ENCODE peak calls at places on chromosomes 5 and 9, in four cellular contexts. S is brain microvascular endothelial cell, Y is K562, A is fibroblast of lung. E is an unnamed sample.

GRCh38 chr5:133773247-133774202 is 161.2 kb upstream of the FSTL4 start:
- DNase-seq in S (no peak), Y (no peak), A (no peak), E (no peak)

GRCh38 chr9:94026816-94027215 is 57.4 kb upstream of the PTPDC1 start:
- DNase-seq in S (no peak), Y (no peak), A (no peak), E (no peak)

GRCh38 chr5:179373101-179373934 is 28.1 kb upstream of the ADAMTS2 start:
- DNase-seq in S (no peak), Y (peak), A (no peak), E (no peak)

GRCh38 chr5:132422720-132423442 is 53.4 kb downstream of the SLC22A5 start:
- DNase-seq in S (peak), Y (peak), A (peak), E (peak)

GRCh38 chr5:140072812-140073211 is 29.7 kb upstream of the NRG2 start:
- DNase-seq in S (no peak), Y (no peak), A (no peak), E (no peak)

GRCh38 chr5:14063117-14063516 is 80.0 kb upstream of the TRIO start:
- DNase-seq in S (no peak), Y (no peak), A (peak), E (no peak)

GRCh38 chr5:130350131-130350530 is 445.9 kb downstream of the CHSY3 start:
- DNase-seq in S (no peak), Y (no peak), A (no peak), E (no peak)

GRCh38 chr5:52859619-52860018 is 71.9 kb downstream of the ITGA1 start:
- DNase-seq in S (peak), Y (no peak), A (peak), E (no peak)

GRCh38 chr5:148875205-148875875 is 48.9 kb downstream of the ADRB2 start:
- DNase-seq in S (peak), Y (no peak), A (peak), E (no peak)

GRCh38 chr9:19720374-19720773 is 68.5 kb downstream of the SLC24A2 start:
- DNase-seq in S (peak), Y (no peak), A (peak), E (no peak)

GRCh38 chr9:137582286-137582860 is 3.6 kb upstream of the DPH7 start:
- DNase-seq in S (no peak), Y (peak), A (peak), E (peak)

GRCh38 chr9:123287639-123288038 is 19.3 kb upstream of the STRBP start:
- DNase-seq in S (no peak), Y (no peak), A (no peak), E (no peak)

GRCh38 chr5:73954381-73954780 is 328.4 kb downstream of the ARHGEF28 start:
- DNase-seq in S (no peak), Y (no peak), A (no peak), E (no peak)

GRCh38 chr5:172837640-172838039 is 3.6 kb downstream of the ERGIC1 start:
- DNase-seq in S (no peak), Y (no peak), A (no peak), E (no peak)

GRCh38 chr5:111790295-111790694 is 33.3 kb upstream of the NREP start:
- DNase-seq in S (no peak), Y (no peak), A (no peak), E (no peak)

GRCh38 chr9:742914-743594 is 98.4 kb upstream of the DMRT1 start:
- DNase-seq in S (no peak), Y (no peak), A (no peak), E (no peak)

GRCh38 chr9:19409406-19410194 is 791 bp downstream of the ACER2 start:
- DNase-seq in S (no peak), Y (peak), A (peak), E (peak)

GRCh38 chr5:31066655-31067328 is 126.7 kb upstream of the CDH6 start:
- DNase-seq in S (peak), Y (no peak), A (no peak), E (no peak)

GRCh38 chr9:18245911-18246310 is 228.0 kb upstream of the ADAMTSL1 start:
- DNase-seq in S (no peak), Y (no peak), A (peak), E (no peak)

GRCh38 chr9:7137040-7137439 is 379.3 kb downstream of the KDM4C start:
- DNase-seq in S (no peak), Y (no peak), A (no peak), E (no peak)

GRCh38 chr9:16310288-16311145 is 560.0 kb downstream of the BNC2 start:
- DNase-seq in S (no peak), Y (no peak), A (no peak), E (no peak)

GRCh38 chr5:16570121-16570815 is 46.5 kb downstream of the RETREG1 start:
- DNase-seq in S (peak), Y (no peak), A (peak), E (no peak)

GRCh38 chr9:6944093-6944551 is 186.3 kb downstream of the KDM4C start:
- DNase-seq in S (peak), Y (no peak), A (peak), E (no peak)

GRCh38 chr9:70061776-70062175 is 18.1 kb downstream of the MAMDC2 start:
- DNase-seq in S (no peak), Y (no peak), A (peak), E (no peak)

GRCh38 chr5:36657563-36657995 is 51.2 kb downstream of the SLC1A3 start:
- DNase-seq in S (peak), Y (no peak), A (peak), E (no peak)

GRCh38 chr5:174491761-174492350 is 232.5 kb upstream of the MSX2 start:
- DNase-seq in S (no peak), Y (no peak), A (no peak), E (no peak)

GRCh38 chr9:79352322-79352721 is 219.4 kb upstream of the TLE4 start:
- DNase-seq in S (no peak), Y (no peak), A (no peak), E (no peak)

GRCh38 chr5:96050273-96050880 is 88.7 kb upstream of the ELL2 start:
- DNase-seq in S (no peak), Y (no peak), A (no peak), E (no peak)

GRCh38 chr9:137757139-137757538 is 120.4 kb upstream of the CACNA1B start:
- DNase-seq in S (no peak), Y (no peak), A (peak), E (no peak)

GRCh38 chr5:87190041-87190440 is 77.6 kb upstream of the RASA1 start:
- DNase-seq in S (no peak), Y (no peak), A (no peak), E (no peak)

GRCh38 chr5:38650540-38651275 is 94.3 kb upstream of the LIFR start:
- DNase-seq in S (peak), Y (no peak), A (peak), E (no peak)

GRCh38 chr9:71863652-71864051 is 47.3 kb downstream of the ABHD17B start:
- DNase-seq in S (no peak), Y (no peak), A (peak), E (no peak)

GRCh38 chr9:121556580-121556979 is 56.9 kb upstream of the GGTA1 start:
- DNase-seq in S (peak), Y (no peak), A (peak), E (no peak)

GRCh38 chr9:121559183-121559582 is 59.5 kb upstream of the GGTA1 start:
- DNase-seq in S (peak), Y (no peak), A (no peak), E (no peak)

GRCh38 chr9:121558423-121558950 is 58.8 kb upstream of the GGTA1 start:
- DNase-seq in S (no peak), Y (no peak), A (no peak), E (no peak)

GRCh38 chr9:121556082-121556481 is 56.4 kb upstream of the GGTA1 start:
- DNase-seq in S (no peak), Y (no peak), A (no peak), E (no peak)

DNA sequence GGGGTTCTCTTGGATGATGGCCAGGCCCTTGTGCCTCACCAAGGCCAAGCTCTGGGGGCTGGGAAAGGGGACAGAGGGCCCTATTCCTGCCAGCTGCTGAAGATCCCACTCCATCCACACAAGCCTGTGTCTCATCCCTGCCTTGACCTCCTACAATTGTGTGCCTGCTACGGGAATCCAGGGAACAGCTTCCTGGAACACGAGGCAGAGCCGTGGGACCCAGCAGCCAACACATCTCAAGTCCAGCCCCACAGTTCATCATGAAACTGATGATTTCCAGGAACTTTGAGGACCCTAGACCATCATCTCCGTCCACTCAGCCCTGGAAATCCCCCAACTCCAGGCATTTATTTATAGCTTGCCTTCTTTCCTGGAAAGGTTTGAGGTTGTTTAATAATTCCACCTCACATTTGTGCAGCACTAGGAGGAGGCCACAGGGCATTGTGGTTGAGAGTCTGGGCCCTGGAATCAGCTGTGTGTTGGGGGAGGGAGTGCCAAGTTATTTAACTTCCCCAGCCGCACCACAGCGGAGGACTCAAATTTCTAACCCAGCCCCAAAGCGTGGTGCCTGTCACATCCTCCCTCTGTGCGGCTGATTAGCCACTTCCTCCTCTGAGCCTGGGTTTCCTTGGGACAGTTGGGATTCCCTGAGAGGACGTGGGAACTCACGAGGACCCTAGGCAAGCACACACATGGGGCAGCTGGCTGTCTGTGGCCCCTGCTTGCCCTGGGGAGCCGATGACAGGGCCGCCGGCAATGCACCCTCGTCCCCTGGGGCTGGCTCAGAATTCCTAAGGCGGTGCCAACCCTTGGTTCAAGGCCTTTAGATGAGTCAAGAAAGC is 58.2 kb upstream of the GGTA1 start:
- DNase-seq in S (peak), Y (peak), A (peak), E (no peak)
- H3K4me3 ChIP-seq in S (no peak), Y (no peak), A (peak), E (no peak)

DNA sequence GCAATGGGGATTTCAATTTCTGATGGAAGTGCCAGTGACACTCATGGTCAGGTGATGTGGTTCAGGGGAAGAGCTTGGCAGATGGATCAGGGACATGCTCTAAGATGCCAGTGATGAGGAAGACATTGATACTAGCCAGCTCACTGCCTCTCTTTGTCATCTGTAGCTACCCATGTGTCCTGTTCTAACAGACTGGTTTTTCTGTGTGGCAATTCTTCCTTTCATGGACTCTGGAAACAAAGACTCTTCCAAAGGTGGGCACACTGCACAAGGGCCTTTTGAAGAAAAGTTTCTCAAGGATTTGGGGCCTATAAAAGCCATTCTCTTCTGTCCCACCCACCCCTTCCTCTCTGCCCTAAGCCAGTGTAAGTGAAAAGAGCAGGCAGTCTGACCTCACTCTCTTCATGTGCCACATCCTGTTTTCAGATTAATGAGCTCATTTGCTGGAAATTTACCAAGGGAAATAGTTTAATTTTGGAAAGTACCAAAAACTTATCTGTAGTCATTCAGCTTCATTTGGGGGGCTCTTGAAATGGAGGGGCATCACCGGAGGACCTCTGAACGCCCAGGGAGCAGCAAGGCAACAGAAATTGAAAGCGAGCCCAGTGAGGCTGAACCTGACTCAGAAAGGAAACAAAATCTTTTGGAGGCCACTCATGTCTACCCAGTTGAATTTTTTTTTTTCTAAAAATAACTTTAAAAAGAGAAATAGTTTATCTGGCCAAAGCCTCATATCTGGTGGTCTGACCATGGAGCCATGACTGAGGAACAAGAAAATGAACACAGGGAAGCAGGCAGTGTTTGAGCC is 4.9 kb upstream of the TRAF1 start:
- DNase-seq in S (no peak), Y (no peak), A (peak), E (no peak)
- TF ChIP-seq CTCF in S (no peak), Y (no peak), A (no peak), E (no peak)

GRCh38 chr5:152608514-152608913 is 203.4 kb upstream of the NMUR2 start:
- DNase-seq in S (no peak), Y (no peak), A (no peak), E (no peak)
- H3K4me3 ChIP-seq in S (no peak), Y (no peak), A (no peak), E (no peak)

GRCh38 chr9:77841739-77842386 is 189.7 kb downstream of the GNAQ start:
- DNase-seq in S (no peak), Y (no peak), A (no peak), E (no peak)
- TF ChIP-seq CTCF in S (peak), Y (peak), A (peak), E (no peak)

GRCh38 chr5:159777049-159777448 is 139.2 kb upstream of the ADRA1B start:
- DNase-seq in S (no peak), Y (no peak), A (no peak), E (no peak)

GRCh38 chr5:159775890-159776289 is 140.4 kb upstream of the ADRA1B start:
- DNase-seq in S (no peak), Y (no peak), A (no peak), E (no peak)

GRCh38 chr5:159772698-159773061 is 143.6 kb upstream of the ADRA1B start:
- DNase-seq in S (no peak), Y (no peak), A (no peak), E (no peak)

GRCh38 chr5:159774476-159775031 is 141.7 kb upstream of the ADRA1B start:
- DNase-seq in S (no peak), Y (no peak), A (no peak), E (no peak)

DNA sequence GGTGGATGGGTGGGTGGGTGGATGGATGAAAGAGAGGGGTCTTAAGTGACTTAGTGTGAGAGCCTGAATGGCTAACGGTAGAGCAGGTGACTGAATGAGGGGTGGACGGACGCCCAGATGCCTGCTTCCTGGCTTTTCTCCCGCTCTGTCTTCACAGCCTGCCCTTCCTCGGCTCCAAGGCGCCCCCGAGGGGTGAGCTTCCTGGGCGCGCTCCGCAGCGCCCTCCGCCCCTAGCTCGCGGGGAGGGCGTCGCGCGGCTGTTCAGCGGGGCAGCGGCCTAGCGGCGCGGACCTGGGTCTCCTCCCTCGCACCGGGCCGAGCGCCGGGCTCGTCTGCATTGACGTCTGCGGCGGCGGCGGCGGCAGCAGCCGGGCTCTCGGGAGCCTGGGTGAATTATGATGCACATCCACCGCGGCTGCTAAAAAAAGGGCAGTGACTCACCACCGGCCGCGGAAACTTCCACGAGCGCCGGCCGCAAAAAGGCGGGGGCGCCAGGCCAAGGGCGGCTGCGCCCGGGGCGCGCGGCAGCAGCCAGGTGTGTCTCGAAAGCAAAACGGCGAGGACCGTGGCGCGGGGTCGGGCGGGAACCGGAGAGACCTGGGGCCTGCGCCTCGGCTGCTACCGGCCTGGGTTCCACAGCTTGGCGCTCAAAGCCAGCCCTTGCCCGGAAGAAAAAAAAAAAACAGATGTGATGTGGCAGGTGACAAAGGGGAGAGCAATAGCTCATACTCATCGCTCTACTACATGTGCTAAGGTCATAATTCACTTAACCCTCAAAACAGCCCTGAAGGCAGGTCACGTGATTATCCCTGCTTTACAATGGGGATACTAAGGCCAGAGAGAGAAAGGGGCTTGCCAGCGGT is 143.0 kb upstream of the ADRA1B start:
- DNase-seq in S (peak), Y (peak), A (peak), E (peak)
- H3K4me3 ChIP-seq in S (peak), Y (peak), A (peak), E (peak)

DNA sequence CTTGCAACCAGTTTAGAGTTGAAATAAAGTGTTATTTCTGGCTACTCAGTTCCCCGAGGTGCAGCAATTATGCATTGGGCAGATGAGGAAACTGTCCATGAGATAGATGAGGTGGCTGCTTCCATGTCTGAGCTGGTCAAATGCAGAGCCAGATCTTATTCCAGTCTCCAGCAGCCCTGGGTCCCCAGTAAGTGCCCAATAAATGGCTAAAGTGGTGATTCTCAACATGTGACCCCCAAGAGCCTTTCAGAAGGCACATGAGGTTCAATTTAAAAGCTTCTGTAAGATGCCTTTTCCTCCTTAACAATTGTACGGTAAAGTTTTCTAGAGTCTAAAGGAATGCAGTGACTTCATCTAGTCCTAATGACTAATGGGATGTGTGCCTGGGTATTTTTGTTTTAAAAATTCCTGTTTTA is 17.5 kb downstream of the ATOX1 start:
- DNase-seq in S (peak), Y (no peak), A (peak), E (no peak)
- TF ChIP-seq CTCF in S (no peak), Y (no peak), A (no peak), E (no peak)

DNA sequence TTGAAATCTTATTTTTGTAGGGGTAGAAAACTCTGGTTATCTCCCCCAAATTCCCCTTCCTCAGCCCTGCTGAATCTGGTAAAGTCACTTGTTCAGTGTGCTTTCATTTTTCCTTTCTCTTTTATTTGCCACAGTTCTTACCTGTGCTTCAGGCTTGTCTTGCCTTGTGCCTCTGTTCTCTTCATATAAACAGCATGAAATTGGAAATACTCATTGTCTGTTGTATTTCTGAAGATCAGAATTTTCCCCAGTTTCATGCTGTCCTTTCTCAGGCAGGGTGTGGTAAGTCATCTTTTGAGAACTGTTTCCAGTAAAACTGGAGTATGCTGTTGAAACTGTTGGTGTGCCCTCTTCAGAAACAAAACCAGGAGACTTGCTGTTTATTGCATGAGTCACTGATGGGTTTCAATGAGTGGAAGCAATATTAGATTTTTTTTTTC is 7.0 kb downstream of the PAM start:
- DNase-seq in S (no peak), Y (no peak), A (peak), E (no peak)
- H3K4me3 ChIP-seq in S (no peak), Y (no peak), A (no peak), E (no peak)